ENCODE peak calls at places on chromosome 18, in seven cellular contexts. Y is HFF-Myc, U is GM20000, N is fibroblast of villous mesenchyme, Q is WERI-Rb-1, A is GM12865, M is astrocyte of the spinal cord. L is an unnamed sample.

GRCh38 chr18:58669731-58670379 is 1.4 kb upstream of the MALT1 start:
- DNase-seq in Y (no peak), U (no peak), N (peak; percentile 23), Q (no peak), A (peak; percentile 63), M (peak; percentile 82), L (no peak)

GRCh38 chr18:74446631-74447403 is 10.3 kb downstream of the DIPK1C start:
- DNase-seq in Y (no peak), U (no peak), N (no peak), Q (no peak), A (no peak), M (no peak), L (no peak)

GRCh38 chr18:48782381-48782841 is 168.4 kb downstream of the SMAD7 start:
- DNase-seq in Y (no peak), U (no peak), N (no peak), Q (no peak), A (no peak), M (no peak), L (no peak)

GRCh38 chr18:31563778-31564177 is 27.9 kb upstream of the TTR start:
- DNase-seq in Y (no peak), U (no peak), N (no peak), Q (no peak), A (no peak), M (no peak), L (no peak)

GRCh38 chr18:984004-984403 is 79.3 kb downstream of the ADCYAP1 start:
- DNase-seq in Y (no peak), U (no peak), N (no peak), Q (no peak), A (no peak), M (no peak), L (no peak)

GRCh38 chr18:56770873-56771272 is 119.7 kb downstream of the WDR7 start:
- DNase-seq in Y (no peak), U (no peak), N (peak; percentile 46), Q (no peak), A (no peak), M (no peak), L (no peak)

GRCh38 chr18:54787616-54788015 is 40.7 kb upstream of the RAB27B start:
- DNase-seq in Y (no peak), U (no peak), N (peak; percentile 61), Q (no peak), A (no peak), M (peak; percentile 48), L (no peak)

GRCh38 chr18:332007-332406 is 64.2 kb upstream of the THOC1 start:
- DNase-seq in Y (peak; percentile 29), U (no peak), N (peak; percentile 39), Q (no peak), A (no peak), M (no peak), L (no peak)

GRCh38 chr18:48138660-48139426 is 208.4 kb upstream of the SMAD2 start:
- DNase-seq in Y (no peak), U (no peak), N (no peak), Q (no peak), A (no peak), M (no peak), L (no peak)

GRCh38 chr18:74880706-74881289 is 283.1 kb downstream of the ZNF407 start:
- DNase-seq in Y (no peak), U (no peak), N (no peak), Q (no peak), A (no peak), M (no peak), L (no peak)

GRCh38 chr18:32200766-32201165 is 10.9 kb downstream of the MEP1B start:
- DNase-seq in Y (no peak), U (no peak), N (no peak), Q (no peak), A (no peak), M (no peak), L (no peak)

GRCh38 chr18:47080872-47081271 is 45.5 kb upstream of the ELOA2 start:
- DNase-seq in Y (no peak), U (no peak), N (no peak), Q (no peak), A (no peak), M (no peak), L (no peak)

GRCh38 chr18:76935722-76936337 is 113.5 kb downstream of the ZNF236 start:
- DNase-seq in Y (no peak), U (no peak), N (no peak), Q (no peak), A (no peak), M (no peak), L (no peak)

GRCh38 chr18:76941284-76941683 is 118.9 kb downstream of the ZNF236 start:
- DNase-seq in Y (no peak), U (no peak), N (no peak), Q (no peak), A (no peak), M (no peak), L (no peak)

GRCh38 chr18:76938619-76939018 is 116.3 kb downstream of the ZNF236 start:
- DNase-seq in Y (no peak), U (no peak), N (no peak), Q (no peak), A (no peak), M (no peak), L (no peak)

GRCh38 chr18:76936877-76937276 is 114.5 kb downstream of the ZNF236 start:
- DNase-seq in Y (no peak), U (no peak), N (no peak), Q (no peak), A (no peak), M (no peak), L (no peak)

DNA sequence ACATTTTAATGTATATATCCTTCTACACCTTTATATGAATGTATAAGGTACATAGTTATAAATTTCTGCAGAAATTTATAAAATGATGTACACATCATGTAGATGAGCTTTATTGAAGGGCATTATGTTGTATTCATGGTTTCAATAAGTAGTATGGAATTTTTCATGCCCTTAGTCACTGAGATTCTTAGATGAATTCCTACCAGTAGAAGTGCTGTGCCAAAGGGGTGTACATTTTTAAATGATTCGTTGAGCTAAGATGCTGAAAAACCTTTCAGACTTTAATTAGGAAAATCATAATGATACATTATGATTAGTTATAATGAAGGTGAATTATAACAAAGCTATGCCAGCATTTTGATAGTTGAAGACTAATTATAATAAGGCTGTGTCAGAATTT is 115.2 kb downstream of the ZNF236 start:
- DNase-seq in Y (no peak), U (no peak), N (no peak), Q (no peak), A (no peak), M (no peak), L (no peak)
- TF ChIP-seq CTCF in Y (no peak), U (no peak), N (no peak), Q (no peak), A (no peak), M (no peak), L (no peak)

GRCh38 chr18:24014062-24014985 is at the start of gene TTC39C:
- DNase-seq in Y (no peak), U (peak; percentile 89), N (peak; percentile 45), Q (peak; percentile 72), A (peak; percentile 85), M (peak; percentile 68), L (peak; percentile 90)

GRCh38 chr18:24018299-24018910 is 3.9 kb downstream of the TTC39C start:
- DNase-seq in Y (no peak), U (no peak), N (no peak), Q (no peak), A (no peak), M (no peak), L (no peak)

GRCh38 chr18:24014986-24015896 is 687 bp downstream of the TTC39C start:
- DNase-seq in Y (no peak), U (peak; percentile 51), N (peak; percentile 76), Q (peak; percentile 36), A (peak; percentile 60), M (peak; percentile 44), L (no peak)

GRCh38 chr18:24015897-24016631 is 1.5 kb downstream of the TTC39C start:
- DNase-seq in Y (no peak), U (no peak), N (no peak), Q (no peak), A (peak; percentile 52), M (peak; percentile 3), L (no peak)

DNA sequence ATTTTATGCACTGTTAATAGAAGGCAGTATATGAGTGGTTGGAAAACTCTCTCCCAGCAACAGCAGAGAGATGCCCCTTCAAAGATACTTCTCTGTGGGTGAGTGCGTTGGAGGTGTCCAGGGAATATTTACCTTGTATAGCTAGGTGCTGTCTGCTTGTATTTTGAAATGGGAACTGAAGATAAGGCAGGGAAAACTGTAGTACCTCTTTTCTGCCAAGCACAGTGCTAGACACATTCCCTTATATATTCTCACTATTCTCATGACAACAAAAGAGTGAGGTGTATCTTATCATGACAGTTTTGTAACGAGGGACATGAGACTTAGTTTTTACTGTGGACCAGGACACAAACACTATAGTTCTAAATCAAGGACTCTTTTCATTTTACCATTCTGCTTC is 2.1 kb downstream of the TTC39C start:
- DNase-seq in Y (no peak), U (no peak), N (no peak), Q (no peak), A (no peak), M (peak; percentile 4), L (no peak)
- TF ChIP-seq CTCF in Y (no peak), U (peak; percentile 15), N (peak; percentile 33), Q (peak; percentile 37), A (peak; percentile 32), M (peak; percentile 23), L (peak; percentile 41)

GRCh38 chr18:78704960-78705600 is 274.5 kb upstream of the SALL3 start:
- DNase-seq in Y (no peak), U (no peak), N (no peak), Q (peak; percentile 66), A (no peak), M (no peak), L (no peak)

GRCh38 chr18:78711316-78711715 is 268.3 kb upstream of the SALL3 start:
- DNase-seq in Y (no peak), U (no peak), N (no peak), Q (no peak), A (no peak), M (no peak), L (no peak)

GRCh38 chr18:78711971-78712370 is 267.6 kb upstream of the SALL3 start:
- DNase-seq in Y (no peak), U (no peak), N (no peak), Q (no peak), A (no peak), M (no peak), L (no peak)

GRCh38 chr18:78713064-78713463 is 266.6 kb upstream of the SALL3 start:
- DNase-seq in Y (no peak), U (no peak), N (no peak), Q (no peak), A (no peak), M (no peak), L (no peak)

DNA sequence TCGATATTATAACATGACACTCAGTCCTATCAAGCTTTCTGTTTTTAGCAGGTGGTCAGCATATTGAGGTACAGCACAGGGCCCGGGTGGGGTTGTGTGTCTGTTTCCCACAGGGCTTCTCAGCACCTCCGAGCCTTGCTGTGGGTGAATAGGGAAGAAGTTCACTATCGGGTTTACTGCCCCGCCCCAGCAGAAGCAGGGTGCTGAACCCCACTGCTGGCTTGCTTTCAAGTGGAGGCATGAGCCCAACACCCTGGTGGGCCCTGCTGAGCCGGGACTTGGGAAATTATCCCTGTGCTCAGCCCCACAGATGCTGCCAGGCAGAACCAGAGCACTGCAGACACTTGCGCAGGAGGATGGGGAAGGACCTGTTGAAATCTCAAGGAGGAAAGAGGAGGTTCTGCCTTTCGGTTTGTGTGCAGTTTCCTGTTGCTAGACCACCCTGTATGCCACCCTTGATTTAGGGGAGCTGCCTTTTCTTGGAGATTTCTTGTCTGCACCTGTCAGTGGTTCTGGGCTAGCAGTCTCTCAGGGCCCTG is 270.3 kb upstream of the SALL3 start:
- DNase-seq in Y (no peak), U (no peak), N (no peak), Q (no peak), A (no peak), M (no peak), L (no peak)
- TF ChIP-seq CTCF in Y (no peak), U (no peak), N (no peak), Q (no peak), A (no peak), M (no peak), L (no peak)

GRCh38 chr18:33440011-33440383 is 524 bp downstream of the CCDC178 start:
- DNase-seq in Y (peak; percentile 1), U (peak; percentile 43), N (peak; percentile 42), Q (peak; percentile 47), A (peak; percentile 23), M (peak; percentile 79), L (peak; percentile 57)
- TF ChIP-seq CTCF in Y (peak; percentile 33), U (no peak), N (peak; percentile 39), Q (peak; percentile 52), A (peak; percentile 21), M (peak; percentile 72), L (peak; percentile 45)

L was measured in GM13977.